ENCODE peak calls at places on chromosomes 7 and 10, in ten cellular contexts. R is HCT116; G is left ventricle myocardium inferior; Q is CD8-positive, alpha-beta memory T cell; N is gastrocnemius medialis; B is hepatocyte; L is psoas muscle; E is cardiac muscle cell; M is GM23338; A is prostate gland. I is an unnamed sample.
A peak's percentile ranks its signal among the peaks of the same experiment; 100 is the strongest.

GRCh38 chr10:130339911-130340310 is 203.7 kb downstream of the GLRX3 start:
- DNase-seq in R (no peak), G (no peak), Q (no peak), N (no peak), B (no peak), L (no peak), E (no peak), M (no peak), A (no peak), I (no peak)

GRCh38 chr10:129501652-129502436 is 34.8 kb downstream of the MGMT start:
- DNase-seq in R (no peak), G (no peak), Q (no peak), N (no peak), B (no peak), L (no peak), E (no peak), M (no peak), A (no peak), I (no peak)

GRCh38 chr10:91977501-91977900 is 53.9 kb downstream of the BTAF1 start:
- DNase-seq in R (no peak), G (no peak), Q (no peak), N (no peak), B (no peak), L (no peak), E (no peak), M (no peak), A (no peak), I (no peak)

GRCh38 chr10:60652628-60653027 is 125.7 kb upstream of the CDK1 start:
- DNase-seq in R (no peak), G (no peak), Q (no peak), N (no peak), B (no peak), L (no peak), E (no peak), M (no peak), A (no peak), I (no peak)

GRCh38 chr7:36011588-36011965 is 141.5 kb upstream of the EEPD1 start:
- DNase-seq in R (no peak), G (no peak), Q (no peak), N (no peak), B (no peak), L (no peak), E (no peak), M (peak; percentile 39), A (no peak), I (no peak)

GRCh38 chr7:86733783-86734182 is 90.1 kb downstream of the GRM3 start:
- DNase-seq in R (no peak), G (no peak), Q (no peak), N (no peak), B (no peak), L (no peak), E (no peak), M (peak; percentile 39), A (no peak), I (no peak)

GRCh38 chr7:1952781-1953180 is 280.0 kb downstream of the MAD1L1 start:
- DNase-seq in R (no peak), G (no peak), Q (no peak), N (no peak), B (no peak), L (peak; percentile 10), E (no peak), M (no peak), A (no peak), I (no peak)

GRCh38 chr10:117541405-117541908 is 1.1 kb upstream of the EMX2 start:
- DNase-seq in R (no peak), G (no peak), Q (no peak), N (peak; percentile 46), B (no peak), L (peak; percentile 56), E (no peak), M (peak; percentile 86), A (no peak), I (peak; percentile 96)

GRCh38 chr7:151705744-151706567 is 171.0 kb downstream of the PRKAG2 start:
- DNase-seq in R (peak; percentile 56), G (peak; percentile 15), Q (peak; percentile 23), N (peak; percentile 75), B (peak; percentile 68), L (peak; percentile 59), E (peak; percentile 82), M (peak; percentile 80), A (no peak), I (no peak)

GRCh38 chr10:65950075-65950474 is 975.8 kb upstream of the LRRTM3 start:
- DNase-seq in R (no peak), G (no peak), Q (no peak), N (no peak), B (no peak), L (no peak), E (no peak), M (no peak), A (no peak), I (no peak)

DNA sequence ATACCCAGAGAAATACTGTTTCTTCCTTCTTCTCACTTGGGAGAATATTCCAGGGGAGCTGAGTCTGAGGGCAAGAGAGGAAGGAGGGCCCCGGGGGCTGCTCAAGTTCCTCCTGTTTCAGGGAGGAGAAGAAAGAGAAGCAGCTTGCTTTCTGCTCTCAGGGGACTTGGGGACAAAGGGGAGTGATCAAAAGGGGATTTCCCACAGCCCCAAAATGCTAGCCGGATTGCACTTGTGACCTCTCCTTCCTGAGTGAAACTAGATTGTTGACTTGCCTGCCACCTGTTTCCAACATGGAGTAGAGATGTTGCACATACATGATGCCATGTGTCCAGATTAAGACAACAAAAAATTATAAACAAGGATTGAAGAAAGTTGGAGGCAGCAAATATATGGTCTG is 28.7 kb upstream of the PDCD4 start:
- DNase-seq in R (no peak), G (no peak), Q (peak; percentile 44), N (no peak), B (no peak), L (no peak), E (no peak), M (no peak), A (no peak), I (no peak)
- H3K4me1 ChIP-seq in R (no peaks in the 10 kb centered on the region), G (peaks cover 37% of the 10 kb centered on the region), Q (peaks cover 40% of the 10 kb centered on the region), N (peaks cover 4% of the 10 kb centered on the region), B (peaks cover 77% of the 10 kb centered on the region), L (no peaks in the 10 kb centered on the region), E (peaks cover 8% of the 10 kb centered on the region), M (peaks cover 3% of the 10 kb centered on the region), A (peaks cover 17% of the 10 kb centered on the region), I (no peaks in the 10 kb centered on the region)

GRCh38 chr10:123154943-123155505 is 822 bp downstream of the BUB3 start:
- DNase-seq in R (peak; percentile 31), G (no peak), Q (no peak), N (no peak), B (peak; percentile 71), L (no peak), E (peak; percentile 78), M (peak; percentile 71), A (no peak), I (no peak)

GRCh38 chr10:123154092-123154942 is at the start of gene BUB3:
- DNase-seq in R (peak; percentile 100), G (peak; percentile 98), Q (peak; percentile 93), N (peak; percentile 98), B (peak; percentile 99), L (peak; percentile 97), E (peak; percentile 100), M (peak; percentile 99), A (peak; percentile 99), I (peak; percentile 98)

GRCh38 chr10:123150986-123151738 is 3.0 kb upstream of the BUB3 start:
- DNase-seq in R (no peak), G (no peak), Q (no peak), N (no peak), B (no peak), L (no peak), E (peak; percentile 47), M (peak; percentile 89), A (no peak), I (no peak)

GRCh38 chr10:123156091-123156490 is 1.9 kb downstream of the BUB3 start:
- DNase-seq in R (no peak), G (no peak), Q (no peak), N (no peak), B (no peak), L (no peak), E (no peak), M (no peak), A (no peak), I (no peak)

DNA sequence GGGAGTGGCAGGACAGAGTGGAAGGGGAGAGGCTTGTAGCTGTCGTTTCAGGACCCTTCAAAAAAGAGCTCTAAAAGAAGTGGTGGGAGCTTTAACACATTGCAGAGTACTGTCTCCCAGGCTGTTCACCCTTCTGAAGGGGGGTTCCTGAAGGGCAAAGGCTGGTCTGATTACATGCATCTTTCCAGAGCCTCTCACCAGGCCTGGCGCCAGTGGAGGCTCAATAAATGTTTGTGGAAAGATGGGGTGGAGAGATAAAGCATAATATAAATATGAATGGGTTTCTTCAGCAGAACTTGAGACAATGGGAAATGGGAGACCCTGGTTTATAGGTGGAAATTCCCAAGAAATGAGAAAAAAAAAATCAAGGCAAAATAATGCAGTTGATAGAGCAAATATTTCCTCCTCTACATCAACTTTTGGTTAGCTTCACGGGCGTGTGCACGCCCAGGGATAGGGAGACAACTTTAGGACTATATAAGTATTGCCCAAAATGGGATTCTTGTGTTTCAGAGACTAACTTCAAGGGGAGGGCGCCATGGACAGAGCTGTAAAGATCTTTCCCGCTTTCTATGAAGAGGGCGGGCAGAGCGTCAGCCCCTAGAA is 613 bp upstream of the BUB3 start:
- DNase-seq in R (no peak), G (no peak), Q (no peak), N (no peak), B (no peak), L (no peak), E (no peak), M (no peak), A (no peak), I (no peak)
- H3K27ac ChIP-seq in R (peak overlapping the region; percentile 3), G (no peak overlapping the region), Q (no peak overlapping the region), N (no peak overlapping the region), B (no peak overlapping the region), L (no peak overlapping the region), E (no peak overlapping the region), M (no peak overlapping the region), A (no peak overlapping the region), I (no peak overlapping the region)

GRCh38 chr10:78771215-78771614 is 297.6 kb upstream of the ZMIZ1 start:
- DNase-seq in R (no peak), G (no peak), Q (no peak), N (no peak), B (no peak), L (no peak), E (no peak), M (no peak), A (no peak), I (peak; percentile 22)
- H3K4me1 ChIP-seq in R (no peaks in the 10 kb centered on the region), G (peaks cover 23% of the 10 kb centered on the region), Q (no peaks in the 10 kb centered on the region), N (peaks cover 21% of the 10 kb centered on the region), B (peaks cover 41% of the 10 kb centered on the region), L (peaks cover 4% of the 10 kb centered on the region), E (no peaks in the 10 kb centered on the region), M (no peaks in the 10 kb centered on the region), A (no peaks in the 10 kb centered on the region), I (peaks cover 2% of the 10 kb centered on the region)

GRCh38 chr10:113047963-113048781 is 98.1 kb downstream of the TCF7L2 start:
- DNase-seq in R (no peak), G (no peak), Q (no peak), N (no peak), B (no peak), L (no peak), E (no peak), M (peak; percentile 68), A (no peak), I (no peak)
- H3K27ac ChIP-seq in R (peak overlapping the region; percentile 8), G (peak overlapping the region; percentile 41), Q (no peak overlapping the region), N (no peak overlapping the region), B (peak overlapping the region; percentile 34), L (no peak overlapping the region), E (peak overlapping the region; percentile 61), M (peak overlapping the region; percentile 41), A (no peak overlapping the region), I (peak overlapping the region; percentile 62)

GRCh38 chr10:119289227-119289925 is 82.0 kb downstream of the GRK5 start:
- DNase-seq in R (no peak), G (no peak), Q (no peak), N (no peak), B (no peak), L (no peak), E (no peak), M (no peak), A (no peak), I (no peak)
- H3K4me1 ChIP-seq in R (no peaks in the 10 kb centered on the region), G (peaks cover 92% of the 10 kb centered on the region), Q (peaks cover 97% of the 10 kb centered on the region), N (peaks cover 43% of the 10 kb centered on the region), B (peaks cover 20% of the 10 kb centered on the region), L (peaks cover 29% of the 10 kb centered on the region), E (peaks cover 15% of the 10 kb centered on the region), M (no peaks in the 10 kb centered on the region), A (peaks cover 10% of the 10 kb centered on the region), I (peaks cover 13% of the 10 kb centered on the region)

I was measured in uterus.